ENCODE peak calls at places on chromosomes 4 and X, in four cellular contexts. X, B, O and L are unnamed samples.

GRCh38 chrX:118271770-118272169 is 74.1 kb upstream of the WDR44 start:
- DNase-seq in X (peak), B (no peak), O (no peak), L (no peak)

GRCh38 chrX:31845003-31845402 is 773.2 kb upstream of the FTHL17 start:
- DNase-seq in X (no peak), B (no peak), O (no peak), L (no peak)

GRCh38 chr4:630661-631060 is 5.3 kb downstream of the PDE6B start:
- DNase-seq in X (no peak), B (no peak), O (no peak), L (no peak)

GRCh38 chr4:146369446-146369845 is 152.3 kb downstream of the SLC10A7 start:
- DNase-seq in X (no peak), B (no peak), O (no peak), L (no peak)

GRCh38 chr4:102623622-102624021 is 122.5 kb downstream of the NFKB1 start:
- DNase-seq in X (no peak), B (no peak), O (peak), L (peak)

GRCh38 chr4:141654098-141654497 is 17.7 kb downstream of the IL15 start:
- DNase-seq in X (no peak), B (no peak), O (peak), L (peak)

GRCh38 chrX:47212381-47213293 is 5.8 kb upstream of the CDK16 start:
- DNase-seq in X (no peak), B (no peak), O (no peak), L (no peak)

GRCh38 chrX:118448273-118448783 is 47.3 kb upstream of the DOCK11 start:
- DNase-seq in X (no peak), B (no peak), O (peak), L (no peak)

GRCh38 chr4:137106287-137106686 is 426.0 kb downstream of the PCDH18 start:
- DNase-seq in X (no peak), B (no peak), O (no peak), L (no peak)

GRCh38 chr4:16801356-16801755 is 97.1 kb downstream of the LDB2 start:
- DNase-seq in X (no peak), B (no peak), O (no peak), L (no peak)

GRCh38 chr4:48906283-48907173 is at the start of gene OCIAD2:
- DNase-seq in X (no peak), B (peak), O (peak), L (peak)

GRCh38 chr4:41448935-41449334 is 89.0 kb upstream of the LIMCH1 start:
- DNase-seq in X (no peak), B (no peak), O (peak), L (no peak)

GRCh38 chr4:157012781-157013180 is 41.2 kb upstream of the PDGFC start:
- DNase-seq in X (no peak), B (no peak), O (peak), L (no peak)

GRCh38 chr4:70996014-70996353 is 2.5 kb downstream of the DCK start:
- DNase-seq in X (no peak), B (no peak), O (no peak), L (no peak)

GRCh38 chr4:15955670-15956069 is 7.3 kb downstream of the FGFBP2 start:
- DNase-seq in X (no peak), B (no peak), O (peak), L (no peak)

GRCh38 chr4:1870328-1870577 is 940 bp upstream of the NSD2 start:
- DNase-seq in X (peak), B (peak), O (peak), L (peak)

GRCh38 chr4:179695175-179695574 is 2252.9 kb upstream of the AGA start:
- DNase-seq in X (no peak), B (no peak), O (no peak), L (no peak)

GRCh38 chrX:7120578-7121219 is 26.8 kb upstream of the STS start:
- DNase-seq in X (peak), B (no peak), O (peak), L (no peak)

GRCh38 chr4:76752911-76753494 is 144.9 kb downstream of the SOWAHB start:
- DNase-seq in X (peak), B (no peak), O (peak), L (no peak)

GRCh38 chr4:142809559-142809958 is 36.5 kb downstream of the INPP4B start:
- DNase-seq in X (no peak), B (no peak), O (no peak), L (no peak)

GRCh38 chr4:149964001-149964400 is 114.2 kb upstream of the DCLK2 start:
- DNase-seq in X (no peak), B (no peak), O (no peak), L (no peak)

GRCh38 chr4:120232050-120232449 is 165.4 kb upstream of the MAD2L1 start:
- DNase-seq in X (no peak), B (no peak), O (no peak), L (no peak)

GRCh38 chr4:153497988-153498967 is 32.1 kb downstream of the TMEM131L start:
- DNase-seq in X (peak), B (no peak), O (peak), L (peak)

GRCh38 chr4:167885071-167885470 is 207.3 kb upstream of the ANXA10 start:
- DNase-seq in X (no peak), B (no peak), O (no peak), L (no peak)

GRCh38 chr4:16269742-16270522 is 43.7 kb upstream of the TAPT1 start:
- DNase-seq in X (peak), B (no peak), O (peak), L (no peak)

GRCh38 chrX:136227948-136228584 is 23.1 kb downstream of the MAP7D3 start:
- DNase-seq in X (no peak), B (no peak), O (no peak), L (no peak)

GRCh38 chrX:46686003-46686645 is 72.8 kb downstream of the SLC9A7 start:
- DNase-seq in X (peak), B (no peak), O (peak), L (peak)

GRCh38 chr4:76590847-76591281 is 155.8 kb downstream of the SHROOM3 start:
- DNase-seq in X (no peak), B (no peak), O (peak), L (peak)

GRCh38 chr4:31918891-31919290 is 1198.7 kb downstream of the PCDH7 start:
- DNase-seq in X (no peak), B (no peak), O (no peak), L (no peak)

GRCh38 chrX:10628906-10629305 is 8.5 kb upstream of the MID1 start:
- DNase-seq in X (no peak), B (no peak), O (no peak), L (no peak)

GRCh38 chr4:121370729-121371325 is 10.0 kb downstream of the QRFPR start:
- DNase-seq in X (peak), B (no peak), O (peak), L (no peak)

GRCh38 chrX:132412208-132412607 is 76.6 kb downstream of the MBNL3 start:
- DNase-seq in X (no peak), B (no peak), O (no peak), L (peak)

GRCh38 chr4:157896726-157897125 is 276.1 kb downstream of the GASK1B start:
- DNase-seq in X (no peak), B (no peak), O (no peak), L (no peak)